ENCODE peak calls at places on chromosomes 16 and 17, in four cellular contexts. J, F, P and D are unnamed samples.

GRCh38 chr16:57758331-57759117 is 23.0 kb downstream of the KATNB1 start:
- DNase-seq in J (no peak), P (no peak), F (no peak), D (no peak)

GRCh38 chr16:89216315-89217137 is 977 bp upstream of the ZNF778 start:
- DNase-seq in F (peak), J (peak), P (peak), D (peak)

GRCh38 chr16:62665269-62665668 is 629.0 kb upstream of the CDH8 start:
- DNase-seq in F (no peak), J (no peak), P (no peak), D (no peak)

GRCh38 chr16:58451263-58451662 is 48.7 kb upstream of the NDRG4 start:
- DNase-seq in J (no peak), F (no peak), P (no peak), D (no peak)

GRCh38 chr16:9610727-9611126 is 519.3 kb downstream of the HAPSTR1 start:
- DNase-seq in P (peak), J (no peak), F (no peak), D (no peak)

GRCh38 chr17:28953444-28954118 is 2.3 kb upstream of the PHF12 start:
- DNase-seq in J (peak), F (no peak), P (peak), D (peak)

GRCh38 chr16:29736764-29737163 is 9.0 kb downstream of the C16orf54 start:
- DNase-seq in F (no peak), P (no peak), J (no peak), D (no peak)

GRCh38 chr16:85982563-85982939 is 83.6 kb downstream of the IRF8 start:
- DNase-seq in P (no peak), F (no peak), J (no peak), D (no peak)

GRCh38 chr17:82392209-82392920 is 20.8 kb downstream of the UTS2R start:
- DNase-seq in J (no peak), P (no peak), F (no peak), D (no peak)

GRCh38 chr16:66128363-66128725 is 238.1 kb upstream of the CDH5 start:
- DNase-seq in P (no peak), F (no peak), J (no peak), D (no peak)

GRCh38 chr17:69874220-69874670 is 200.8 kb upstream of the KCNJ16 start:
- DNase-seq in F (no peak), P (no peak), J (no peak), D (no peak)

GRCh38 chr17:14910916-14911315 is 354.2 kb downstream of the PMP22 start:
- DNase-seq in J (no peak), P (no peak), F (no peak), D (no peak)

GRCh38 chr17:259341-259976 is 78.0 kb upstream of the DOC2B start:
- DNase-seq in F (no peak), J (no peak), P (no peak), D (no peak)